ENCODE peak calls at places on chromosome 1, in six cellular contexts. J is H54, B is NCI-H2081, I is NCI-H1105, U is fibroblast of pulmonary artery, R is HS-5. Y is an unnamed sample.

GRCh38 chr1:235127203-235127602 is 1.4 kb downstream of the TOMM20 start:
- DNase-seq in B (no peak), I (no peak), J (no peak), R (no peak), U (no peak), Y (no peak)

GRCh38 chr1:24351247-24351646 is 32.1 kb downstream of the GRHL3 start:
- DNase-seq in B (no peak), J (no peak), R (no peak), I (no peak), U (no peak), Y (no peak)

GRCh38 chr1:237145379-237145778 is 103.4 kb downstream of the RYR2 start:
- DNase-seq in U (no peak), J (no peak), I (no peak), B (no peak), R (no peak), Y (no peak)

GRCh38 chr1:227378183-227378582 is 59.9 kb upstream of the CDC42BPA start:
- DNase-seq in I (no peak), B (no peak), U (no peak), J (no peak), R (no peak), Y (no peak)

GRCh38 chr1:170619167-170620030 is 44.5 kb upstream of the PRRX1 start:
- DNase-seq in U (no peak), J (peak), R (peak), I (peak), B (peak), Y (no peak)

GRCh38 chr1:32984090-32984828 is 19.6 kb upstream of the RNF19B start:
- DNase-seq in U (peak), I (no peak), R (no peak), B (no peak), J (no peak), Y (no peak)

GRCh38 chr1:15851251-15852035 is 3.9 kb downstream of the SPEN start:
- DNase-seq in U (no peak), R (no peak), B (peak), J (no peak), I (no peak), Y (no peak)

GRCh38 chr1:16032388-16033100 is 10.7 kb downstream of the CLCNKA start:
- DNase-seq in J (peak), B (peak), I (peak), R (peak), U (peak), Y (no peak)

GRCh38 chr1:109392788-109393580 is 4.7 kb downstream of the SORT1 start:
- DNase-seq in I (no peak), B (no peak), J (no peak), R (no peak), U (peak), Y (no peak)

GRCh38 chr1:31955917-31956736 is 18.0 kb upstream of the PTP4A2 start:
- DNase-seq in J (peak), R (peak), U (peak), B (no peak), I (no peak), Y (no peak)

GRCh38 chr1:15543589-15544568 is 17.2 kb downstream of the DNAJC16 start:
- DNase-seq in B (no peak), J (no peak), I (no peak), R (peak), U (peak), Y (no peak)

GRCh38 chr1:39671793-39672550 is at the start of gene NT5C1A:
- DNase-seq in R (no peak), I (peak), B (no peak), J (no peak), U (no peak), Y (no peak)

GRCh38 chr1:12088607-12089006 is 25.5 kb downstream of the TNFRSF8 start:
- DNase-seq in R (no peak), I (no peak), J (no peak), B (no peak), U (no peak), Y (no peak)

GRCh38 chr1:66695121-66695520 is 57.1 kb upstream of the DYNLT5 start:
- DNase-seq in R (no peak), B (no peak), J (no peak), U (no peak), I (no peak), Y (no peak)

GRCh38 chr1:59516881-59517280 is 220.0 kb downstream of the FGGY start:
- DNase-seq in I (no peak), U (peak), B (no peak), J (no peak), R (no peak), Y (no peak)

GRCh38 chr1:212671342-212672031 is 28.2 kb downstream of the BATF3 start:
- DNase-seq in J (peak), B (peak), U (peak), I (peak), R (no peak), Y (peak)

GRCh38 chr1:30877205-30877912 is 31.2 kb downstream of the SDC3 start:
- DNase-seq in B (no peak), I (no peak), U (peak), R (no peak), J (no peak), Y (no peak)

GRCh38 chr1:165860065-165860464 is 32.7 kb downstream of the UCK2 start:
- DNase-seq in J (no peak), B (no peak), U (no peak), R (no peak), I (no peak), Y (no peak)

GRCh38 chr1:30597711-30598110 is 125.7 kb downstream of the MATN1 start:
- DNase-seq in I (no peak), J (no peak), U (no peak), R (no peak), B (no peak), Y (no peak)

GRCh38 chr1:245260116-245260882 is 105.5 kb downstream of the KIF26B start:
- DNase-seq in J (no peak), U (no peak), B (no peak), R (no peak), I (no peak), Y (peak)

GRCh38 chr1:177309884-177310283 is 139.1 kb downstream of the BRINP2 start:
- DNase-seq in J (no peak), U (no peak), B (no peak), R (no peak), I (no peak), Y (no peak)

GRCh38 chr1:115134850-115135484 is 45.7 kb upstream of the TSPAN2 start:
- DNase-seq in R (peak), J (peak), B (no peak), U (peak), I (no peak), Y (no peak)

GRCh38 chr1:208137144-208137682 is 107.0 kb downstream of the PLXNA2 start:
- DNase-seq in U (no peak), I (peak), R (no peak), J (peak), B (peak), Y (no peak)

GRCh38 chr1:44714944-44715571 is 15.9 kb downstream of the RNU5D-1 start:
- DNase-seq in I (peak), B (peak), R (peak), U (peak), J (no peak), Y (peak)

GRCh38 chr1:197469620-197470210 is 201.7 kb downstream of the CRB1 start:
- DNase-seq in I (no peak), R (no peak), U (peak), J (no peak), B (peak), Y (peak)

GRCh38 chr1:118074101-118074500 is 110.9 kb downstream of the SPAG17 start:
- DNase-seq in B (no peak), I (peak), J (no peak), R (no peak), U (no peak), Y (no peak)

GRCh38 chr1:47569261-47569660 is 131.4 kb downstream of the FOXD2 start:
- DNase-seq in U (no peak), B (no peak), R (no peak), J (no peak), I (no peak), Y (no peak)

GRCh38 chr1:36223373-36223995 is 759 bp upstream of the THRAP3 start:
- DNase-seq in R (peak), I (no peak), U (peak), B (no peak), J (no peak), Y (no peak)

GRCh38 chr1:205351984-205352713 is 4.6 kb downstream of the KLHDC8A start:
- DNase-seq in I (peak), J (no peak), B (peak), R (no peak), U (no peak), Y (no peak)

GRCh38 chr1:105072850-105073249 is 1323.2 kb downstream of the AMY1C start:
- DNase-seq in I (no peak), U (no peak), R (no peak), B (no peak), J (no peak), Y (no peak)

GRCh38 chr1:109642610-109643009 is 13.3 kb upstream of the GSTM4 start:
- DNase-seq in R (no peak), U (no peak), B (no peak), I (no peak), J (no peak), Y (no peak)